ENCODE peak calls at places on chromosomes 16 and 17, in four cellular contexts. K, S, U and Y are unnamed samples. For H3K4me1, the result is how much of the 10 kb centered on the place peaks cover.

GRCh38 chr17:47819475-47819874 is 2.1 kb downstream of the OSBPL7 start:
- DNase-seq in U (no peak), S (no peak), K (no peak), Y (no peak)

GRCh38 chr17:70181376-70181775 is 12.0 kb downstream of the KCNJ2 start:
- DNase-seq in U (no peak), S (no peak), K (no peak), Y (no peak)

GRCh38 chr17:51000835-51001638 is 119.6 kb downstream of the SPAG9 start:
- DNase-seq in K (peak), U (peak), S (peak), Y (peak)

GRCh38 chr16:54216268-54217187 is 70.1 kb downstream of the IRX3 start:
- DNase-seq in K (no peak), U (no peak), S (no peak), Y (no peak)

GRCh38 chr16:59886021-59886420 is 1151.9 kb upstream of the GOT2 start:
- DNase-seq in K (no peak), S (no peak), U (peak), Y (peak)

GRCh38 chr16:31703526-31704128 is 170.0 kb upstream of the ZNF267 start:
- DNase-seq in U (no peak), K (no peak), S (no peak), Y (no peak)

GRCh38 chr17:62178579-62178978 is 113.5 kb upstream of the MED13 start:
- DNase-seq in U (peak), S (peak), K (no peak), Y (peak)

GRCh38 chr17:14303343-14304221 is 2.7 kb downstream of the HS3ST3B1 start:
- DNase-seq in K (peak), U (no peak), S (peak), Y (peak)

GRCh38 chr17:31388770-31389672 is 2.5 kb upstream of the RAB11FIP4 start:
- DNase-seq in U (no peak), K (peak), S (peak), Y (peak)

GRCh38 chr17:74444406-74444805 is 12.5 kb downstream of the GPRC5C start:
- DNase-seq in U (no peak), K (no peak), S (peak), Y (no peak)

GRCh38 chr17:50268040-50268439 is 6.2 kb upstream of the TMEM92 start:
- DNase-seq in U (no peak), S (no peak), K (no peak), Y (no peak)

DNA sequence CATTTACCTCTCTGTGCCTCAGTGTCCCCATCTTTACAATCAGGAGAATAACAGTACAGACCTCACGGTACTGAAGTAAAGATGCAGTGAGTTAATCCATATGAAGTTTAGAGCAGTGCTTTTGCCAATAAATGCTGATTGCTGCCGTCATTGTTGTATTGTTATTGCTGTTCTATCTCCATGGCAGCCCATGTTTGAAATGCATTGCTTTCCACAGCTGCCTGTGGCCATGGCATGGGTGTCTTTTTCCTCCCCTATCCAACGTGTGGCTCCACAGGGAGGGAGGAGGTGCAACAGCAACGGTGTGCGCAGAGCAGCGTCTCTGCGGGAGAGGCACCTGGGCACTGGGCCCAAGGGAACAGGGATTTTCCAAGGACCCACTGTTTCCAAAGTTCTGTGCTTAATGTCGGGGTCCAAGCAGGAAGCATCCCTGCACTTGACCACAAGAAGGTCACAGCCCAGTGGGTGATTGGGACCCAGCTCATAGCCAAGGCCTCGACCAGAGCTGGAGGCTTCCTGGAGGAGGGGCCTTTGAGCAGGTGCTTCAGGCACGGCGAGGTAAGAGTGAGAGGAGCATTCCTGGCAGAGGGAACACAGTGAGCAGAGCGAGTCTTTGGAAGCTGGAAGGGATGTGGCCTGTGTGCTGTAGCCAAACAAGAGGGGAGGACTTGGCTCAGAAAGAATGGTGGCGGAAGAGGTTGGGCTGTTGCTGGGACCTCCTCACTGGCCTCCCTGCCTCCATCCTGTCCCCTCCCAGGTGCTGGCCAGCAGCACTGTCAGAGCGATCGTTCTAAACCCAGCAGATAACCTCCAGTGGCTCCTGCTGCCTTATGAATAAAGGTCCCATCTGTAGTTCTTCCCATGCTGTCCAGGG is 3.9 kb downstream of the RAI1 start:
- DNase-seq in U (peak), K (no peak), S (peak), Y (peak)
- H3K4me1 ChIP-seq in U (under half), K (under half), S (under half), Y (under half)

GRCh38 chr16:1567988-1568387 is 34.5 kb downstream of the TMEM204 start:
- DNase-seq in S (no peak), K (no peak), U (no peak), Y (no peak)
- H3K4me3 ChIP-seq in S (no peak), K (no peak), U (no peak), Y (no peak)

GRCh38 chr16:19011169-19011731 is 27.5 kb downstream of the TMC7 start:
- DNase-seq in U (no peak), S (peak), K (no peak), Y (no peak)

GRCh38 chr16:19020689-19021088 is 37.0 kb downstream of the TMC7 start:
- DNase-seq in S (no peak), U (no peak), K (no peak), Y (no peak)

GRCh38 chr16:19021747-19022146 is 38.0 kb downstream of the TMC7 start:
- DNase-seq in S (no peak), K (no peak), U (no peak), Y (no peak)

GRCh38 chr16:19014456-19014855 is 30.7 kb downstream of the TMC7 start:
- DNase-seq in S (peak), U (no peak), K (no peak), Y (no peak)

DNA sequence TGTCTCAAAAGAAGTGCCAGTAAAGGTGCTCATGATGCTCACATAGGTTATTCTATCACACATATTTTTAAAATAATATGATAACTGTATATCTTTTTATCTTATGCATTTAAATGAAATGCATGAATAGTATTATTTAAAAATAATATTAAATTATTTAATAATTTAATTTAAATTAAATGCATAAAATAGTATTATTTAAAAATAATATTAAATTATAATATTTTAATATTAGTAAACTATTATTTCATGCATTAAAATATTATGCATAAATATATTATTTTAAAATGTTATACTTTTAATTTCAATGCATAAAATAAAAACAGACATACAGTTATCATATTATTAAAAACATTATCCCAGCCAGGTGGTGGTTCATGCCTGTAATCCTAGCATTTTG is 33.4 kb downstream of the TMC7 start:
- DNase-seq in S (no peak), K (no peak), U (no peak), Y (no peak)
- H3K9ac ChIP-seq in S (no peak), K (no peak), U (no peak), Y (no peak)

GRCh38 chr16:23879735-23880373 is 44.1 kb downstream of the PRKCB start:
- DNase-seq in K (no peak), U (no peak), S (no peak), Y (no peak)
- H3K4me1 ChIP-seq in K (under half), U (under half), S (under half), Y (under half)

GRCh38 chr16:50067290-50067853 is 1.6 kb downstream of the HEATR3 start:
- DNase-seq in S (peak), K (peak), U (peak), Y (peak)
- H3K4me3 ChIP-seq in S (no peak), K (peak), U (no peak), Y (peak)

GRCh38 chr17:8826808-8827435 is 27.8 kb upstream of the MFSD6L start:
- DNase-seq in U (no peak), S (no peak), K (no peak), Y (no peak)
- H3K9ac ChIP-seq in U (no peak), S (no peak), K (no peak), Y (no peak)

GRCh38 chr17:40297511-40297910 is 9.8 kb downstream of the CDC6 start:
- DNase-seq in S (no peak), K (no peak), U (no peak), Y (no peak)
- H3K4me1 ChIP-seq in S (under half), K (under half), U (under half), Y (half or more)

GRCh38 chr17:38584350-38584925 is 21.3 kb downstream of the SRCIN1 start:
- DNase-seq in U (peak), K (peak), S (peak), Y (peak)
- H3K4me3 ChIP-seq in U (no peak), K (no peak), S (no peak), Y (no peak)